ENCODE peak calls at places on chromosomes 5 and 9, in seven cellular contexts. D, R, G, A, K, F and Y are unnamed samples.

GRCh38 chr9:121883281-121884056 is 209.6 kb downstream of the TTLL11 start:
- DNase-seq in D (no peak), R (no peak), G (no peak), A (peak), K (no peak), F (no peak), Y (no peak)

GRCh38 chr5:10509593-10509992 is 54.3 kb upstream of the ANKRD33B start:
- DNase-seq in D (no peak), R (no peak), G (no peak), A (no peak), K (no peak), F (no peak), Y (no peak)

GRCh38 chr5:14019768-14020167 is 75.3 kb upstream of the DNAH5 start:
- DNase-seq in D (no peak), R (no peak), G (no peak), A (no peak), K (no peak), F (no peak), Y (no peak)

GRCh38 chr5:117182104-117182503 is 607.5 kb upstream of the SEMA6A start:
- DNase-seq in D (no peak), R (no peak), G (no peak), A (no peak), K (no peak), F (no peak), Y (no peak)

GRCh38 chr5:29654990-29655389 is 1538.5 kb upstream of the CDH6 start:
- DNase-seq in D (no peak), R (no peak), G (no peak), A (no peak), K (no peak), F (no peak), Y (no peak)

GRCh38 chr9:112831281-112831851 is 59.3 kb downstream of the SLC46A2 start:
- DNase-seq in D (no peak), R (peak), G (no peak), A (no peak), K (no peak), F (no peak), Y (no peak)

GRCh38 chr9:110115868-110116542 is 92.0 kb downstream of the C9orf152 start:
- DNase-seq in D (no peak), R (no peak), G (no peak), A (peak), K (no peak), F (no peak), Y (no peak)

GRCh38 chr5:52811067-52811749 is 23.5 kb downstream of the ITGA1 start:
- DNase-seq in D (no peak), R (no peak), G (no peak), A (peak), K (no peak), F (no peak), Y (no peak)

GRCh38 chr5:963673-964531 is 44.7 kb upstream of the NKD2 start:
- DNase-seq in D (no peak), R (no peak), G (no peak), A (peak), K (no peak), F (no peak), Y (no peak)

GRCh38 chr5:133708451-133708850 is 96.1 kb upstream of the FSTL4 start:
- DNase-seq in D (no peak), R (no peak), G (no peak), A (no peak), K (no peak), F (no peak), Y (no peak)

GRCh38 chr9:129317179-129318011 is 139.3 kb upstream of the IER5L start:
- DNase-seq in D (no peak), R (no peak), G (no peak), A (peak), K (no peak), F (no peak), Y (no peak)

GRCh38 chr5:53334431-53334941 is 145.9 kb upstream of the FST start:
- DNase-seq in D (no peak), R (no peak), G (no peak), A (peak), K (no peak), F (no peak), Y (no peak)

GRCh38 chr5:68848086-68848485 is 245.7 kb upstream of the SLC30A5 start:
- DNase-seq in D (no peak), R (no peak), G (no peak), A (no peak), K (no peak), F (no peak), Y (no peak)

GRCh38 chr5:982377-983237 is 26.0 kb upstream of the NKD2 start:
- DNase-seq in D (no peak), R (peak), G (no peak), A (no peak), K (no peak), F (no peak), Y (no peak)

GRCh38 chr9:127138444-127138843 is 16.0 kb upstream of the ANGPTL2 start:
- DNase-seq in D (no peak), R (no peak), G (no peak), A (no peak), K (no peak), F (no peak), Y (no peak)

GRCh38 chr9:120889606-120890396 is 12.8 kb upstream of the PHF19 start:
- DNase-seq in D (no peak), R (no peak), G (no peak), A (no peak), K (no peak), F (no peak), Y (no peak)

GRCh38 chr5:40679998-40680681 is 425 bp downstream of the PTGER4 start:
- DNase-seq in D (no peak), R (no peak), G (no peak), A (no peak), K (no peak), F (no peak), Y (no peak)

GRCh38 chr9:69877852-69878507 is 57.4 kb downstream of the CFAP95 start:
- DNase-seq in D (no peak), R (no peak), G (no peak), A (peak), K (no peak), F (no peak), Y (no peak)

GRCh38 chr5:97124335-97124734 is 18.1 kb downstream of the LIX1 start:
- DNase-seq in D (no peak), R (no peak), G (no peak), A (no peak), K (no peak), F (no peak), Y (no peak)

GRCh38 chr9:109912726-109913460 is 132.9 kb downstream of the PALM2AKAP2 start:
- DNase-seq in D (no peak), R (no peak), G (no peak), A (no peak), K (no peak), F (no peak), Y (no peak)

GRCh38 chr9:133168432-133168831 is 4.7 kb upstream of the GBGT1 start:
- DNase-seq in D (no peak), R (no peak), G (no peak), A (peak), K (no peak), F (no peak), Y (no peak)

GRCh38 chr5:61331407-61332368 is at the start of gene ZSWIM6:
- DNase-seq in D (peak), R (peak), G (peak), A (peak), K (peak), F (peak), Y (peak)

GRCh38 chr9:5842926-5843325 is 10.0 kb upstream of the ERMP1 start:
- DNase-seq in D (no peak), R (no peak), G (no peak), A (no peak), K (no peak), F (no peak), Y (no peak)

GRCh38 chr5:143929486-143929885 is 117.5 kb downstream of the HMHB1 start:
- DNase-seq in D (no peak), R (no peak), G (no peak), A (no peak), K (no peak), F (no peak), Y (no peak)